ENCODE peak calls at places on chromosomes 6 and 20, in six cellular contexts. Z, R, I, J, U and B are unnamed samples.
A peak's percentile ranks its signal among the peaks of the same experiment; 100 is the strongest.

GRCh38 chr6:147765541-147765940 is 257.1 kb downstream of the SAMD5 start:
- DNase-seq in Z (no peak), R (no peak), I (no peak), J (no peak), U (no peak), B (no peak)

GRCh38 chr6:5747379-5747778 is 259.3 kb downstream of the NRN1 start:
- DNase-seq in Z (no peak), R (no peak), I (no peak), J (peak; percentile 11), U (no peak), B (no peak)

GRCh38 chr6:130001229-130001554 is 17.2 kb upstream of the L3MBTL3 start:
- DNase-seq in Z (no peak), R (no peak), I (no peak), J (no peak), U (no peak), B (no peak)

GRCh38 chr20:25053207-25054132 is 4.5 kb downstream of the ACSS1 start:
- DNase-seq in Z (no peak), R (no peak), I (no peak), J (peak; percentile 28), U (no peak), B (no peak)

GRCh38 chr20:36311854-36312723 is 6.0 kb downstream of the DLGAP4 start:
- DNase-seq in Z (no peak), R (no peak), I (no peak), J (no peak), U (no peak), B (no peak)

GRCh38 chr20:9878096-9878495 is 39.2 kb upstream of the PAK5 start:
- DNase-seq in Z (no peak), R (no peak), I (no peak), J (no peak), U (no peak), B (no peak)

GRCh38 chr20:19737025-19737424 is 21.0 kb upstream of the RIN2 start:
- DNase-seq in Z (no peak), R (no peak), I (peak; percentile 87), J (no peak), U (no peak), B (no peak)

GRCh38 chr6:169898788-169899480 is 147.5 kb downstream of the ERMARD start:
- DNase-seq in Z (no peak), R (no peak), I (no peak), J (no peak), U (no peak), B (no peak)

GRCh38 chr20:48739395-48740268 is 88.2 kb downstream of the PREX1 start:
- DNase-seq in Z (no peak), R (no peak), I (no peak), J (no peak), U (no peak), B (no peak)

GRCh38 chr20:50283922-50284810 is 93.5 kb downstream of the CEBPB start:
- DNase-seq in Z (no peak), R (peak; percentile 85), I (peak; percentile 38), J (no peak), U (no peak), B (no peak)

GRCh38 chr6:45566882-45567281 is 189.1 kb upstream of the SUPT3H start:
- DNase-seq in Z (no peak), R (no peak), I (no peak), J (no peak), U (no peak), B (no peak)

GRCh38 chr6:138467901-138468300 is 31.4 kb downstream of the NHSL1 start:
- DNase-seq in Z (no peak), R (no peak), I (peak; percentile 18), J (no peak), U (no peak), B (no peak)

GRCh38 chr20:35284267-35284991 is at the start of gene EIF6:
- DNase-seq in Z (peak; percentile 72), R (peak; percentile 81), I (peak; percentile 73), J (peak; percentile 71), U (peak; percentile 97), B (no peak)

GRCh38 chr6:36650848-36651247 is 27.7 kb upstream of the CDKN1A start:
- DNase-seq in Z (no peak), R (no peak), I (no peak), J (no peak), U (peak; percentile 46), B (no peak)